ENCODE peak calls at places on chromosome 11, in seven cellular contexts. J is RWPE2; G is uterus; X is HCT116; D is CD8-positive, alpha-beta T cell; C is epithelial cell of proximal tubule; W is upper lobe of right lung. S is an unnamed sample.

GRCh38 chr11:90737328-90738050 is 514.6 kb upstream of the CHORDC1 start:
- DNase-seq in G (no peak), X (no peak), C (no peak), D (no peak), W (no peak), J (no peak), S (no peak)

GRCh38 chr11:3167143-3168119 is 2.3 kb upstream of the OSBPL5 start:
- DNase-seq in G (no peak), W (peak), D (no peak), X (no peak), J (peak), C (no peak), S (no peak)

GRCh38 chr11:109037856-109038780 is 373.2 kb downstream of the DDX10 start:
- DNase-seq in C (no peak), X (no peak), G (no peak), D (no peak), J (no peak), W (no peak), S (no peak)

GRCh38 chr11:66235141-66235540 is 33.3 kb upstream of the RAB1B start:
- DNase-seq in D (no peak), X (no peak), W (no peak), J (no peak), G (no peak), C (no peak), S (no peak)

GRCh38 chr11:65412271-65413076 is 10.1 kb upstream of the NEAT1 start:
- DNase-seq in W (peak), D (no peak), G (no peak), J (peak), C (no peak), X (no peak), S (no peak)

GRCh38 chr11:120064341-120064740 is 73.6 kb downstream of the TRIM29 start:
- DNase-seq in W (no peak), C (no peak), X (no peak), D (no peak), J (no peak), G (no peak), S (no peak)

GRCh38 chr11:126336065-126336464 is 19.4 kb upstream of the ST3GAL4 start:
- DNase-seq in W (no peak), C (no peak), J (peak), D (no peak), X (no peak), G (no peak), S (no peak)

GRCh38 chr11:24240496-24240895 is 256.4 kb upstream of the LUZP2 start:
- DNase-seq in D (no peak), X (no peak), W (no peak), C (no peak), G (no peak), J (no peak), S (no peak)

GRCh38 chr11:2787816-2788750 is 88.3 kb upstream of the KCNQ1OT1 start:
- DNase-seq in C (no peak), D (no peak), W (peak), J (no peak), X (no peak), G (no peak), S (no peak)

GRCh38 chr11:78265326-78265725 is 76.6 kb downstream of the USP35 start:
- DNase-seq in G (no peak), D (no peak), J (no peak), X (no peak), C (no peak), W (no peak), S (no peak)

GRCh38 chr11:119585038-119585666 is 143.8 kb downstream of the NECTIN1 start:
- DNase-seq in X (no peak), D (no peak), G (no peak), C (no peak), W (no peak), J (no peak), S (no peak)

GRCh38 chr11:27770576-27770975 is 70.3 kb upstream of the BDNF start:
- DNase-seq in W (no peak), X (peak), D (no peak), G (no peak), J (peak), C (peak), S (peak)

GRCh38 chr11:134472188-134472455 is 60.1 kb upstream of the B3GAT1 start:
- DNase-seq in C (no peak), G (no peak), W (no peak), J (no peak), X (no peak), D (no peak), S (no peak)

GRCh38 chr11:30433831-30434230 is 110.9 kb downstream of the ARL14EP start:
- DNase-seq in W (no peak), J (no peak), C (no peak), G (no peak), X (no peak), D (no peak), S (no peak)

GRCh38 chr11:83257638-83258229 is 28.4 kb downstream of the CCDC90B start:
- DNase-seq in J (no peak), W (no peak), G (no peak), C (peak), D (no peak), X (no peak), S (peak)

GRCh38 chr11:72630104-72630852 is 43.9 kb downstream of the PDE2A start:
- DNase-seq in X (no peak), W (no peak), J (no peak), C (no peak), G (no peak), D (no peak), S (no peak)

GRCh38 chr11:112291191-112291590 is 30.5 kb upstream of the PLET1 start:
- DNase-seq in D (no peak), C (no peak), X (no peak), J (no peak), W (no peak), G (no peak), S (no peak)

GRCh38 chr11:19561011-19561410 is 151.6 kb upstream of the NAV2 start:
- DNase-seq in J (no peak), X (no peak), D (no peak), G (no peak), W (no peak), C (no peak), S (no peak)

GRCh38 chr11:1863352-1864215 is 10.7 kb downstream of the LSP1 start:
- DNase-seq in J (peak), D (no peak), X (peak), G (peak), W (peak), C (no peak), S (peak)

GRCh38 chr11:77842451-77843121 is 21.6 kb downstream of the AAMDC start:
- DNase-seq in J (no peak), W (no peak), D (no peak), C (no peak), X (no peak), G (no peak), S (no peak)

GRCh38 chr11:76837696-76838421 is 22.9 kb upstream of the ACER3 start:
- DNase-seq in X (no peak), W (no peak), J (no peak), C (no peak), G (no peak), D (no peak), S (no peak)

GRCh38 chr11:10454902-10455631 is at the start of gene AMPD3:
- DNase-seq in W (no peak), X (peak), C (peak), J (peak), D (no peak), G (peak), S (peak)

GRCh38 chr11:112655386-112655785 is 305.8 kb upstream of the NCAM1 start:
- DNase-seq in J (no peak), C (no peak), G (peak), X (no peak), W (no peak), D (no peak), S (no peak)

GRCh38 chr11:64165842-64166635 is at the start of gene MACROD1:
- DNase-seq in J (peak), C (no peak), D (peak), X (peak), W (peak), G (peak), S (peak)

GRCh38 chr11:90218606-90219005 is 4.2 kb downstream of the CHORDC1 start:
- DNase-seq in C (no peak), X (no peak), J (no peak), G (no peak), W (peak), D (no peak), S (no peak)

GRCh38 chr11:37468344-37468743 is 870.3 kb upstream of the RAG2 start:
- DNase-seq in J (no peak), W (no peak), C (no peak), D (no peak), G (no peak), X (no peak), S (no peak)

GRCh38 chr11:12106501-12106900 is 3.9 kb upstream of the MICAL2 start:
- DNase-seq in J (no peak), G (no peak), C (no peak), D (no peak), X (no peak), W (no peak), S (no peak)

GRCh38 chr11:106231591-106231990 is 154.1 kb downstream of the AASDHPPT start:
- DNase-seq in X (no peak), J (no peak), G (no peak), C (no peak), W (no peak), D (no peak), S (no peak)

GRCh38 chr11:128802358-128802981 is 64.6 kb downstream of the KCNJ1 start:
- DNase-seq in W (no peak), G (no peak), J (no peak), C (no peak), X (peak), D (no peak), S (no peak)
- TF ChIP-seq CTCF in W (peak), G (no peak), J (peak), C (peak), X (peak), D (no peak), S (peak)

DNA sequence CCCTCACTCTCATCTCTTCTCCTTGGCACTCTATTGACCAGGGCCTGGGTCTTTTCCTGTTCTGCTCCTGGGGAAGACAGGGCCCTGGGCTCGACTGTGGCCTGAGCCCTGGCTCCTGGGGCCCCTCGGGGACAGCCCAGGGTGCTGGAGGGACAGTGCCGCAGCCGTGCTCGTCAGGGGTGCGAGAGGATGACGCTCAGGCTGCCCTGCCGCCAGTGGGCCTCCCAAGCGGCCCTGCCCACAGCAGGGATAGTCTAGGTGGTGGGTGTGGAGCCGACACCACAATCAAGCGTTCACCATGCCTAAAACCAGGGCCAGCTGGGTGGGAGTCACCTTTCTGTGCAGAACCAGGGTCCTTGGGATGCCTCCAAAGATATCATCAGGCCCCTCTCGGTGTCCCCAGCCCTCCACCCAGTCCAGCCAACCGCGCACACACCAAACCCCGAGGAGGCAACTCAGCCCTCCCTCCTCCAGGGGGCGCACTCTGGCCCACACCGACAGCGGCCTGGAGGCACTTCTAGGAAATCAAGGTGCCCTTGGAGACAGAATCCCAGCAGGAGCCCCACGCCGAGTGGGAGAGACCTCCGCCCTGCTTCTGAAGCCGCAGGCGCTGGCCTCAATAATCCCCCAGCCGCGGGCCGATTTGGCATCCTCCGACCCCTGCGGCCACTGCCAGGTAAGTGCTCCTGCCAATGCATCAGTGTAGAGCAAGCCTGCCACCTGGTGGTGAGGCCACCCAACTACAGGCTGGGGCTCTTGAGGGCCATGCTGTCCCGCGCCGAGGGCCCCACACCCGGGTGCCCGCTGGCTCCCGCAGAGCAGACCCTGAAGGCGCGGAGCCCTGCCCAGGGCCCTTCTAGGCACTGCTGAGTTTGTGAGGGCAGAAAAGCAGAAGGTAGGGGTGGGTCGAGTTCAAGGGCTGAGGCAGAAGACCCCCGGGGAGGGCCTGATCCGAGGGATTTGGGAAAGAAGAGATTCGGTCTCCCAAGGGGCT is 496.4 kb downstream of the BUD13 start:
- DNase-seq in J (no peak), X (peak), G (peak), W (peak), C (no peak), D (peak), S (peak)
- H3K4me3 ChIP-seq in J (no peak), X (no peak), G (no peak), W (peak), C (peak), D (no peak), S (peak)

GRCh38 chr11:95137299-95137698 is 47.7 kb downstream of the ENDOD1 start:
- DNase-seq in D (no peak), X (no peak), W (no peak), G (no peak), C (no peak), J (no peak), S (no peak)

GRCh38 chr11:95135155-95135554 is 45.5 kb downstream of the ENDOD1 start:
- DNase-seq in J (no peak), D (no peak), W (no peak), X (no peak), G (no peak), C (no peak), S (no peak)

GRCh38 chr11:95135880-95136279 is 46.2 kb downstream of the ENDOD1 start:
- DNase-seq in C (no peak), X (no peak), D (no peak), G (no peak), J (no peak), W (no peak), S (no peak)

GRCh38 chr11:95140397-95141030 is 50.9 kb downstream of the ENDOD1 start:
- DNase-seq in D (no peak), X (no peak), G (no peak), W (no peak), J (no peak), C (no peak), S (no peak)

DNA sequence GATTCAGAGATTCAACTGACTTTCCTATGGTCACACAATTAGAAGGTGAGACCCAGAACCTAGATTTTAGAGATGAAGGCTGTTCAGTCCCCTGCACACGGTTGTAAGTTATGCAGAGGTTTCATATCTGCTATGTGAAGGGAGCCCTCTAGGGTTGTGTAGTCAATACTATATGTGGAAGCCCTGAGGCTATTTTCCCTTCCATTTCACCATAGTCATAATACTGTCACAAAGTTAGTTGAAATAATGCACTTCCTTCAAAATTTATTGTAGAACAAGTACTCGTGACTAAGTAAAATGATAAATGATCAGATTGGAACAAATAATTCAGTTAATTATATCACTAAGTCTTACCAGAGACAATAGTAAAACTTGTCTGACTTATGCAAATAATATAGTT is 48.8 kb downstream of the ENDOD1 start:
- DNase-seq in J (no peak), G (no peak), D (no peak), X (no peak), C (no peak), W (no peak), S (no peak)
- TF ChIP-seq CTCF in J (no peak), G (peak), D (no peak), X (peak), C (peak), W (peak), S (peak)

GRCh38 chr11:95254139-95254704 is 23.2 kb upstream of the SESN3 start:
- DNase-seq in J (no peak), G (peak), W (peak), C (peak), X (peak), D (peak), S (peak)
- H3K4me3 ChIP-seq in J (no peak), G (no peak), W (peak), C (peak), X (peak), D (peak), S (peak)

GRCh38 chr11:29334781-29335140 is 682.1 kb downstream of the KCNA4 start:
- DNase-seq in X (no peak), D (no peak), G (no peak), C (no peak), J (no peak), W (no peak), S (no peak)

GRCh38 chr11:29328961-29329441 is 687.8 kb downstream of the KCNA4 start:
- DNase-seq in G (no peak), X (peak), C (no peak), J (peak), W (no peak), D (no peak), S (no peak)

GRCh38 chr11:29336727-29337212 is 680.1 kb downstream of the KCNA4 start:
- DNase-seq in D (no peak), G (no peak), J (no peak), W (no peak), X (no peak), C (no peak), S (no peak)

GRCh38 chr11:29333993-29334780 is 682.6 kb downstream of the KCNA4 start:
- DNase-seq in X (peak), D (no peak), G (no peak), W (no peak), J (no peak), C (no peak), S (no peak)
- TF ChIP-seq CTCF in X (peak), D (no peak), G (no peak), W (peak), J (peak), C (peak), S (peak)

DNA sequence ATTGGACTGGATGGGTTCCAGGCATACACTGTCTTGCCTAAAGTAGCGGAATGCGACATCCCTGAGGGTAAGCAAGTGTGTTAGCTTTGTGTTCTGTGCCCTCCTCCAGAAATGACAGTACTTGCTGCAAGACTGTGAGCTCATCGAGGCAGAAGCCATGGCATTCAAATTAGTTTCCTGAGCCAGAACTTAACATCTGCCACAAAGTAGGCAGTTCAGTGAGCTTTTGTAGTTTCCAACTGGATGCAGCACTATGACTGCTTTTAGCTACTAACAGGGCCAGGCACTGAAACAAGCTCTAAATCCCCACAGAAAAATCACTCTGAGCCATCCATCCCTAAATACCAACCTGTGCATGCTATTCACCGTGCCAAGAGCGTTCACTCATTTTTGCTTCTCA is 1.2 kb upstream of the FAR1 start:
- DNase-seq in W (no peak), J (no peak), D (no peak), X (no peak), C (no peak), G (no peak), S (no peak)
- H3K4me3 ChIP-seq in W (peak), J (peak), D (no peak), X (no peak), C (peak), G (peak), S (no peak)

GRCh38 chr11:35488117-35488516 is 37.3 kb downstream of the PAMR1 start:
- DNase-seq in W (no peak), G (no peak), C (no peak), D (no peak), J (no peak), X (no peak), S (no peak)

GRCh38 chr11:35486934-35487333 is 38.5 kb downstream of the PAMR1 start:
- DNase-seq in D (no peak), W (no peak), J (no peak), C (no peak), X (no peak), G (no peak), S (no peak)

GRCh38 chr11:35487532-35488078 is 37.8 kb downstream of the PAMR1 start:
- DNase-seq in X (peak), W (no peak), D (no peak), G (peak), J (no peak), C (no peak), S (no peak)

GRCh38 chr11:35485656-35486318 is 39.6 kb downstream of the PAMR1 start:
- DNase-seq in W (peak), G (peak), X (peak), D (peak), C (no peak), J (no peak), S (no peak)

DNA sequence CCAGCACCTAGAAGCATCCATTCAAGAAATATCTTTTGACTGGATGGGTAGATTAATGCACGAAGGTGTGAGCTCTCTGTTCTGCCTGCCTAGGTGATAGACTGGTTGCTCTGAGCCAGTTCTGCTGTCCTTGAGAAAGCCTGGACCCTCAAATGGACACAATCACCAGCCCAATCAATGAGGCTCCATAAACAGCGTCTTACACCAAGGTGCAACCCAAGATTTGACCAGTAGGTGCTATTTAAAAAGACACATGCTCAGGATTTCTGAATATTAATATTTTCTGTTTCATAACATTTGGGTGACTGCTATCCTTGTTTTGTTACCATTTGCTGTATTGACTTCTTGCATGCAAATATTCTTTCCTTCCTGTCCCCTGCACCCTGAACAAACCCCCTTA is 39.0 kb downstream of the PAMR1 start:
- DNase-seq in G (no peak), X (peak), W (no peak), C (no peak), J (no peak), D (no peak), S (no peak)
- TF ChIP-seq CTCF in G (no peak), X (peak), W (no peak), C (no peak), J (no peak), D (no peak), S (no peak)

GRCh38 chr11:122167100-122167499 is 51.1 kb upstream of the BLID start:
- DNase-seq in C (peak), W (no peak), D (no peak), X (peak), G (no peak), J (no peak), S (peak)
- H3K4me3 ChIP-seq in C (no peak), W (no peak), D (no peak), X (no peak), G (no peak), J (no peak), S (no peak)

GRCh38 chr11:87325490-87325872 is 287.7 kb downstream of the TMEM135 start:
- DNase-seq in D (no peak), X (no peak), W (no peak), C (no peak), G (no peak), J (no peak), S (no peak)
- TF ChIP-seq CTCF in D (no peak), X (no peak), W (no peak), C (no peak), G (no peak), J (no peak), S (no peak)

GRCh38 chr11:33157103-33158027 is 3.9 kb downstream of the CSTF3 start:
- DNase-seq in C (no peak), X (no peak), D (no peak), G (no peak), W (no peak), J (no peak), S (no peak)
- H3K4me3 ChIP-seq in C (no peak), X (no peak), D (no peak), G (no peak), W (no peak), J (no peak), S (no peak)